ENCODE peak calls at places on chromosomes 1 and 21, in six cellular contexts. S is colonic mucosa, B is PC-3, O is Caco-2, J is cardiac muscle cell, E is fibroblast of lung. R is an unnamed sample. For H3K4me1, the result is how much of the 10 kb centered on the place peaks cover.

GRCh38 chr1:204979891-204980649 is 62.9 kb upstream of the CNTN2 start:
- DNase-seq in O (no peak), E (no peak), B (no peak), S (no peak), J (no peak), R (no peak)

GRCh38 chr1:91806146-91806545 is 79.8 kb downstream of the TGFBR3 start:
- DNase-seq in J (peak), O (no peak), B (no peak), E (no peak), S (no peak), R (no peak)

GRCh38 chr1:97137862-97138514 is 416.4 kb downstream of the PTBP2 start:
- DNase-seq in E (peak), J (peak), B (peak), O (peak), S (peak), R (peak)

GRCh38 chr1:247008406-247008799 is 546 bp upstream of the ZNF695 start:
- DNase-seq in E (no peak), J (no peak), B (no peak), S (no peak), O (no peak), R (no peak)

GRCh38 chr1:223052931-223053330 is 90.1 kb downstream of the TLR5 start:
- DNase-seq in B (peak), O (no peak), J (peak), E (no peak), S (no peak), R (no peak)

GRCh38 chr21:34807881-34808568 is 139.2 kb downstream of the CLIC6 start:
- DNase-seq in S (no peak), J (peak), E (peak), O (no peak), B (peak), R (no peak)

GRCh38 chr1:207811920-207812720 is 60.3 kb downstream of the CD46 start:
- DNase-seq in B (peak), S (no peak), O (peak), J (peak), E (peak), R (no peak)

GRCh38 chr1:241109039-241109438 is 248.0 kb downstream of the RGS7 start:
- DNase-seq in O (no peak), B (no peak), S (no peak), E (no peak), J (no peak), R (no peak)

GRCh38 chr1:65952692-65953091 is 160.0 kb downstream of the PDE4B start:
- DNase-seq in B (no peak), J (peak), S (no peak), E (peak), O (no peak), R (no peak)

GRCh38 chr21:45183852-45184251 is 103.8 kb downstream of the POFUT2 start:
- DNase-seq in E (no peak), S (no peak), J (no peak), O (no peak), B (no peak), R (no peak)

GRCh38 chr1:60696512-60696911 is 385.8 kb upstream of the NFIA start:
- DNase-seq in J (no peak), B (no peak), O (no peak), E (no peak), S (no peak), R (no peak)

GRCh38 chr1:112297536-112297935 is 98.5 kb upstream of the CTTNBP2NL start:
- DNase-seq in E (no peak), S (no peak), B (no peak), J (peak), O (no peak), R (no peak)

GRCh38 chr1:232793944-232794343 is 11.3 kb upstream of the MAP10 start:
- DNase-seq in B (peak), J (peak), O (no peak), S (peak), E (peak), R (no peak)

GRCh38 chr1:39640861-39641260 is 1.4 kb upstream of the HEYL start:
- DNase-seq in S (no peak), B (no peak), O (no peak), E (no peak), J (no peak), R (no peak)

DNA sequence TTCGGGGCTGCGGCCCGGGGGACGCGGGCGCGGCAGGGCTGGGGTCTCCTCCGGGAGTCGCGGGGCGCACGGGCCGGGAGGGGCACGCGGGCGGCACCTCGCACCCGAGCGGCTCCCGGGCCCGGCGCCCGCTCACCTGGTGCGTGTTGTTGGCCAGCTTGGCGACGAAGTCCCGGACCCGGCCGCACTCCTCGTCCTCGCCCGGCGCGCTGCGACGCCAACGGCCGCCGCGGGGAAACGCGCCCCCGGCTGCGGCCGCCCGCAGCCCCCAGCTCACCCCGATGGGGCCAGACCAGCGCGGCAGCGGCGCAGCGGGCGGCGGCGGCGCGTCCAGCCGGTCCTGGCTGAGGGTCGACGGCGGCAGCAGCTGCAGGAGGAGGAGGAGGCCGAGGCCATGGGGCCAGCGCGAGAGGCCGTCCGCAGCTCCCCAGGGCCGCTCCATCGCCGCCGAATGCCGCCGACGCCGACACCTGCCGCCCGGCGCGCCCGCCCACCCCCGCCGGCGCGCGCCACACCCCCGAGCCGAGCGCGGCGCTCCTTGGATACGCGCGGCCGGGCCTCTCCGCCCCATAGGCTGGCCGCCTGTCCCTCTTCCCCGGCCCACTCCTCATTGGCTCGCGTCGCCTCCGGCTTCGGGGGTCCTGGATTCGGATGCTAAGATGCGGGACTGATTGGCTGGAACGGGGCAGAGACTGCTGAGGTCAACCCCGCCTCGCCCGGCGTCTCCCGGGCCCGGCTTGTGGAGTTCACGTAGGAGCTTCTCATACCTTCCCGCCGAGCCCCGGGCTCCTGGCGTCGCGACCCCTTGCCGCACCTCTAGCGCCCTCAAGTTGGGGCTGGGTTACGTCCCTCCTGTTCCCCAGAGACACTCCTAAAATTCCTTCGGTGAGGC is at the start of gene SORT1:
- DNase-seq in S (peak), O (peak), E (peak), B (peak), J (peak), R (peak)
- H3K4me1 ChIP-seq in S (under half), O (under half), E (under half), B (under half), J (under half), R (under half)

DNA sequence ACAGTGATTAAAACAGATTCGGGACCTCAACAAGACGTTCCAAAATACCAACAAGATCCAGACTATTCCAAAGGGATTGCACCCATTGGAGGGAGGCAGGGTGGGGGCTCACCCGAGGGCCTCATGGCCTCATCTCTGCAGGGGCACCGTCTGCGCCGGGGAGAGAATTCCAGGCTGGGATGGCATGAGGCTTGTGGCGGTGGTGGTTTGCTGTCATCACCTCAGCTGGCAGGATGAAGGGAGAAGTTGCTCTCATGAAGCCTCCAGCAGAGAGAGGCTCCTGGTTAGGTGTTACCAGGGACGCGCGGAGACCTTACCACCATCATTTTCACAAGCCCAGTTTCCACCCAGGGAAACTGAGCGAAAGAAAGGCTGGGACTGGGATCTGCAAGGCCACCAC is 6.7 kb upstream of the PDPN start:
- DNase-seq in B (no peak), S (no peak), J (no peak), O (no peak), E (no peak), R (no peak)
- H3K4me3 ChIP-seq in B (no peak), S (no peak), J (no peak), O (no peak), E (no peak), R (no peak)

GRCh38 chr1:8133657-8134430 is 107.7 kb upstream of the ERRFI1 start:
- DNase-seq in E (peak), B (peak), J (peak), O (no peak), S (peak), R (no peak)
- H3K4me1 ChIP-seq in E (under half), B (under half), J (under half), O (under half), S (under half), R (under half)

GRCh38 chr1:3650248-3651010 is 526 bp upstream of the WRAP73 start:
- DNase-seq in O (no peak), E (no peak), S (no peak), J (no peak), B (no peak), R (no peak)
- H3K4me3 ChIP-seq in O (no peak), E (peak), S (no peak), J (peak), B (peak), R (peak)